ENCODE peak calls at places on chromosomes 6 and 20, in six cellular contexts. S is iPS DF 19.7; G is glutamatergic neuron; Z is stimulated activated CD4-positive, alpha-beta T cell treated with anti-CD3 and anti-CD28 coated beads, Interleukin-2, amount 100 ng/mL, for 24 hours; O is Panc1; A is stimulated activated naive CD8-positive, alpha-beta T cell treated with anti-CD3 and anti-CD28 coated beads, Interleukin-15, Interleukin-2, amounts not matched to agents 100 U/mL and 50 U/mL, for 24 hours. U is an unnamed sample.

GRCh38 chr6:76004202-76004601 is 68.3 kb downstream of the IMPG1 start:
- DNase-seq in S (no peak), G (no peak), Z (no peak), O (no peak), A (no peak), U (no peak)

GRCh38 chr6:145137425-145137824 is 597.9 kb downstream of the EPM2A start:
- DNase-seq in S (peak; percentile 3), G (no peak), Z (no peak), O (no peak), A (no peak), U (no peak)

GRCh38 chr20:25249198-25249931 is 1.5 kb downstream of the PYGB start:
- DNase-seq in S (no peak), G (no peak), Z (no peak), O (no peak), A (no peak), U (no peak)

GRCh38 chr6:156991971-156992370 is 214.8 kb downstream of the ARID1B start:
- DNase-seq in S (no peak), G (no peak), Z (no peak), O (no peak), A (no peak), U (no peak)

GRCh38 chr20:20786428-20786827 is 74.0 kb upstream of the RALGAPA2 start:
- DNase-seq in S (no peak), G (no peak), Z (no peak), O (no peak), A (no peak), U (no peak)

GRCh38 chr20:4947817-4948559 is 53.3 kb downstream of the SLC23A2 start:
- DNase-seq in S (no peak), G (no peak), Z (no peak), O (no peak), A (no peak), U (no peak)

GRCh38 chr6:53967415-53967814 is 143.8 kb upstream of the MLIP start:
- DNase-seq in S (no peak), G (no peak), Z (no peak), O (no peak), A (no peak), U (no peak)

GRCh38 chr20:44728835-44729342 is 13.7 kb downstream of the CCN5 start:
- DNase-seq in S (no peak), G (no peak), Z (no peak), O (peak; percentile 98), A (no peak), U (no peak)

U was measured in NCI-H1930.